ENCODE peak calls at places on chromosomes 4 and X, in seven cellular contexts. N is coronary artery, F is mesothelial cell of epicardium, D is GM13977, V is ascending aorta, T is AG10803, Z is RWPE1. Y is an unnamed sample.

GRCh38 chr4:149493492-149493891 is 322.2 kb downstream of the IQCM start:
- DNase-seq in T (peak), F (no peak), N (no peak), D (no peak), V (no peak), Z (no peak), Y (no peak)

GRCh38 chr4:28373601-28374000 is 1513.0 kb downstream of the STIM2 start:
- DNase-seq in V (no peak), Z (peak), D (no peak), F (no peak), T (peak), N (no peak), Y (no peak)

GRCh38 chrX:51975360-51975759 is 81.9 kb downstream of the MAGED1 start:
- DNase-seq in Z (no peak), V (no peak), F (no peak), N (no peak), T (no peak), D (no peak), Y (no peak)

GRCh38 chr4:123555500-123556273 is 159.1 kb downstream of the SPRY1 start:
- DNase-seq in Z (peak), V (peak), N (peak), T (peak), F (peak), D (no peak), Y (peak)

GRCh38 chr4:152529880-152530279 is 6.0 kb downstream of the FBXW7 start:
- DNase-seq in T (no peak), Z (no peak), V (no peak), N (no peak), D (no peak), F (no peak), Y (no peak)

GRCh38 chrX:19863237-19864223 is 23.9 kb downstream of the SH3KBP1 start:
- DNase-seq in Z (no peak), N (no peak), V (no peak), F (no peak), T (peak), D (no peak), Y (no peak)

GRCh38 chrX:38811515-38812239 is 10.4 kb downstream of the MID1IP1 start:
- DNase-seq in F (no peak), N (no peak), Z (peak), V (no peak), D (no peak), T (no peak), Y (no peak)

GRCh38 chrX:1027133-1027532 is 185.3 kb downstream of the CRLF2 start:
- DNase-seq in N (no peak), F (no peak), D (peak), V (no peak), T (no peak), Z (no peak), Y (no peak)

GRCh38 chrX:150192846-150193245 is 170.3 kb upstream of the MAMLD1 start:
- DNase-seq in V (no peak), Z (no peak), T (no peak), F (no peak), N (no peak), D (no peak), Y (no peak)

GRCh38 chrX:12702509-12703091 is 88.6 kb upstream of the PRPS2 start:
- DNase-seq in V (no peak), N (no peak), T (no peak), Z (no peak), D (no peak), F (no peak), Y (no peak)

GRCh38 chr4:32022071-32022470 is 1301.9 kb downstream of the PCDH7 start:
- DNase-seq in T (peak), Z (no peak), F (no peak), N (no peak), D (no peak), V (no peak), Y (no peak)

GRCh38 chr4:13546855-13547562 is 2.7 kb upstream of the NKX3-2 start:
- DNase-seq in N (no peak), T (no peak), V (no peak), D (peak), Z (no peak), F (no peak), Y (no peak)

GRCh38 chr4:61243962-61244361 is 43.8 kb downstream of the ADGRL3 start:
- DNase-seq in Z (no peak), F (no peak), V (no peak), D (no peak), N (no peak), T (no peak), Y (no peak)

GRCh38 chr4:20248155-20248558 is 3.5 kb upstream of the SLIT2 start:
- DNase-seq in V (no peak), N (no peak), F (no peak), T (peak), D (peak), Z (no peak), Y (no peak)

GRCh38 chr4:27205994-27206393 is 345.4 kb downstream of the STIM2 start:
- DNase-seq in N (no peak), T (no peak), Z (no peak), V (no peak), D (no peak), F (no peak), Y (no peak)

GRCh38 chr4:23038626-23039245 is 346.0 kb downstream of the GBA3 start:
- DNase-seq in Z (no peak), F (no peak), V (no peak), T (peak), N (no peak), D (no peak), Y (no peak)

GRCh38 chr4:149752729-149753128 is 62.9 kb downstream of the IQCM start:
- DNase-seq in D (no peak), Z (peak), V (no peak), N (no peak), F (no peak), T (no peak), Y (no peak)

GRCh38 chr4:40870076-40870624 is 120.4 kb downstream of the NSUN7 start:
- DNase-seq in Z (no peak), V (peak), D (no peak), F (no peak), T (no peak), N (no peak), Y (no peak)

GRCh38 chrX:133482345-133483041 is 67.2 kb upstream of the GPC4 start:
- DNase-seq in F (no peak), T (peak), D (no peak), N (no peak), Z (no peak), V (no peak), Y (no peak)

GRCh38 chr4:120277509-120277908 is 210.9 kb upstream of the MAD2L1 start:
- DNase-seq in T (no peak), Z (no peak), N (no peak), F (no peak), V (no peak), D (no peak), Y (no peak)

GRCh38 chr4:26858035-26858918 is 2.4 kb upstream of the STIM2 start:
- DNase-seq in Z (no peak), T (no peak), D (no peak), N (no peak), F (no peak), V (no peak), Y (no peak)

GRCh38 chrX:106698693-106699092 is 27.8 kb upstream of the RNF128 start:
- DNase-seq in Z (peak), V (no peak), N (no peak), D (no peak), F (no peak), T (peak), Y (no peak)

GRCh38 chrX:140157611-140158010 is 192.3 kb upstream of the CXorf66 start:
- DNase-seq in Z (no peak), T (peak), D (no peak), V (no peak), F (no peak), N (no peak), Y (no peak)

GRCh38 chr4:38013461-38014366 is 53.5 kb downstream of the PTTG2 start:
- DNase-seq in V (no peak), F (no peak), N (no peak), D (no peak), T (peak), Z (no peak), Y (no peak)

GRCh38 chr4:74623041-74623440 is 171.3 kb downstream of the BTC start:
- DNase-seq in Z (no peak), T (peak), N (no peak), D (peak), F (no peak), V (no peak), Y (no peak)

GRCh38 chr4:98446499-98447375 is 185.6 kb downstream of the RAP1GDS1 start:
- DNase-seq in N (no peak), T (peak), F (no peak), Z (peak), V (no peak), D (no peak), Y (no peak)

GRCh38 chrX:102808336-102808735 is 87.8 kb downstream of the GPRASP3 start:
- DNase-seq in V (no peak), F (no peak), T (peak), N (no peak), D (no peak), Z (no peak), Y (no peak)

GRCh38 chrX:17464196-17464595 is 89.2 kb downstream of the NHS start:
- DNase-seq in N (no peak), Z (peak), D (no peak), T (peak), V (no peak), F (no peak), Y (no peak)

GRCh38 chr4:147683172-147683571 is 791 bp downstream of the PRMT9 start:
- DNase-seq in T (peak), V (no peak), D (peak), Z (peak), N (peak), F (no peak), Y (no peak)

GRCh38 chrX:153726286-153727107 is 1.8 kb downstream of the ABCD1 start:
- DNase-seq in T (peak), V (peak), Z (no peak), D (peak), N (peak), F (no peak), Y (no peak)

GRCh38 chr4:106065018-106065417 is 169.7 kb downstream of the NPNT start:
- DNase-seq in F (no peak), V (no peak), T (no peak), D (no peak), N (no peak), Z (no peak), Y (no peak)
- TF ChIP-seq CTCF in F (no peak), V (no peak), T (peak), D (no peak), N (no peak), Z (no peak), Y (peak)

GRCh38 chrX:42290608-42291007 is 367.3 kb upstream of the CASK start:
- DNase-seq in D (no peak), F (no peak), Z (no peak), T (peak), V (no peak), N (no peak), Y (no peak)
- TF ChIP-seq CTCF in D (no peak), F (no peak), Z (no peak), T (peak), V (no peak), N (no peak), Y (peak)

GRCh38 chrX:44889824-44890223 is 16.8 kb downstream of the KDM6A start:
- DNase-seq in Z (no peak), V (no peak), D (no peak), F (no peak), N (no peak), T (no peak), Y (no peak)

GRCh38 chrX:44891642-44892041 is 18.7 kb downstream of the KDM6A start:
- DNase-seq in Z (no peak), V (no peak), D (no peak), F (no peak), T (no peak), N (no peak), Y (no peak)

GRCh38 chrX:44884944-44885343 is 12.0 kb downstream of the KDM6A start:
- DNase-seq in D (no peak), V (no peak), N (no peak), T (no peak), F (no peak), Z (no peak), Y (no peak)

GRCh38 chrX:44890247-44890646 is 17.3 kb downstream of the KDM6A start:
- DNase-seq in Z (no peak), F (no peak), V (no peak), N (no peak), T (no peak), D (no peak), Y (no peak)
- TF ChIP-seq CTCF in Z (no peak), F (no peak), V (no peak), N (no peak), T (no peak), D (no peak), Y (no peak)

DNA sequence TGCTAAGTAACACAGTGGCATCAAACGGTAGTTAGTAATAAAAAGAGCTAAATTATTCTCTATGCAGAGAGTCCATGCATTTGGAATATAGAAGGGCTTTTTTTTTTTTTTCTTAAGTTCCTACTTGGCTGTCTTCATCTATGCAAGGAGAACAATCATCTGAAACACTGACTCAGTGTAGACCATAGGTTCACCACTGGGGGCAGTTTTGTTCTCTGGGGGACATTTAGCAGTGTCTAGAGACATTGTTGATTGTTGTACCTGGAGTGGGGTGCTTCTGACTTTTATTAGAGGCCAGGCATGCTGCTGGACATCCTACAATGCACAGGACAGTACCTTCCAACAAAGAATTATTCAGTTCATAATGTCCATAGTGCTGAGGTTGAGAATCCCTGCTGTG is 41.2 kb downstream of the TMA16 start:
- DNase-seq in T (no peak), V (no peak), Z (no peak), D (no peak), F (no peak), N (no peak), Y (no peak)
- TF ChIP-seq CTCF in T (peak), V (no peak), Z (no peak), D (peak), F (no peak), N (no peak), Y (no peak)

GRCh38 chrX:41558531-41558930 is 111.4 kb downstream of the NYX start:
- DNase-seq in D (peak), T (peak), F (no peak), V (no peak), Z (peak), N (no peak), Y (no peak)
- TF ChIP-seq CTCF in D (peak), T (peak), F (no peak), V (peak), Z (no peak), N (peak), Y (peak)

GRCh38 chr4:108215055-108215454 is 46.3 kb upstream of the LEF1 start:
- DNase-seq in Z (no peak), V (no peak), T (no peak), F (no peak), N (no peak), D (no peak), Y (no peak)
- TF ChIP-seq CTCF in Z (no peak), V (no peak), T (no peak), F (no peak), N (no peak), D (no peak), Y (no peak)

GRCh38 chrX:49164589-49165360 is 2.2 kb downstream of the MAGIX start:
- DNase-seq in N (no peak), Z (no peak), T (no peak), D (peak), V (no peak), F (no peak), Y (no peak)

GRCh38 chrX:49166914-49167739 is 4.6 kb downstream of the MAGIX start:
- DNase-seq in D (peak), T (peak), N (peak), Z (no peak), F (no peak), V (peak), Y (no peak)

GRCh38 chrX:49167740-49168108 is 4.0 kb upstream of the PLP2 start:
- DNase-seq in T (no peak), F (no peak), V (no peak), N (no peak), D (peak), Z (no peak), Y (no peak)

GRCh38 chrX:49163555-49164419 is 1.2 kb downstream of the MAGIX start:
- DNase-seq in D (peak), N (peak), Z (peak), T (peak), V (peak), F (peak), Y (peak)

DNA sequence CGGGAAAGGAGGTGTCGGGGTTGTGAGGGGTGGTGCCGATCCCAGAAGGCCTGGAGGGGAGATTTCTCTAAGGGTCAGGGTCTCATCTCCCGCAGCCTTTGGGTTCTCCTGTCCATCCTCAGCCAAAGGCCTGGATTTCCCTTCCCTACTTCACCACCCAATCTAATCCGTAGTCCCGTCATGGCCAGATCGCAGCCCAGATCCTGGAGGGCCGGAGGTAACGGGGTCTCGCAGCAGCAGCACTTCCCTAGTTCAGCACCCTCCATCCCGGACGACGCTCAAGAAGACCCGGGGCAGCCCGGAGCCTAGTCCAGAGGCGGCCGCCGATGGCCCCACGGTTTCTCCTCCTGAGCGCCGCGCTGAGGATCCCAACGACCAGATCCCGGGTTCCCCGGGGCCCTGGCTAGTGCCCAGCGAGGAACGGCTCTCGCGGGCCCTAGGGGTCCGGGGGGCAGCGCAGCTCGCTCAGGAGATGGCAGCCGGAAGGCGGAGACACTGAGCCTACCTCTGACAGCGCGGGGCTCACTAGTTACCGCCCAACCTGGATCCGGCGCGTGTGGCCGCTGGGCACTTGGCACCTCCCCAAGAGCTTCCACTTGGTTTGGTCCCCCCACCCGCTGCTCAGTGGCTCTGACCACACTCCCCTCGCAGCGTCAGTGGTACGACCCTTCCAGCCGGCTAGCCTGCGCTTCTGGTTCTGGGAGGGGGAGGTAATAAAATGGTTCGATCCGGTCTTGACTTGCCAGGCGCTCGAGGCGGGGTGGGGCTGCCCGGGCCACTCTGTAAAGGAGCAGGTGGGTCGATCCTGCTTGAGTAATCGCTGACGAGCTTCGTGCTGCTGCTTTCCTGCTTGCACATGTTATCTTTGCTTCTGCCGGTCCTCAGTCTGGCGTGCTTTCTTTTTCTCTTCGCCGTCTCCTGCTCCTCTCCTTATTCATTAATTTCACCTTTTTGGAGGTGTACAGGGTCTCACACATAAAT is 3.6 kb downstream of the MAGIX start:
- DNase-seq in V (peak), Z (peak), D (peak), F (peak), T (peak), N (peak), Y (no peak)
- TF ChIP-seq CTCF in V (no peak), Z (peak), D (peak), F (no peak), T (peak), N (no peak), Y (peak)

GRCh38 chr4:48484494-48485168 is 1.5 kb downstream of the SLC10A4 start:
- DNase-seq in Z (no peak), D (no peak), V (no peak), F (no peak), N (no peak), T (no peak), Y (no peak)
- TF ChIP-seq CTCF in Z (no peak), D (no peak), V (no peak), F (no peak), N (no peak), T (no peak), Y (no peak)

GRCh38 chr4:6263541-6264540 is 5.8 kb upstream of the WFS1 start:
- DNase-seq in Z (no peak), T (peak), D (no peak), N (no peak), V (no peak), F (no peak), Y (no peak)
- TF ChIP-seq CTCF in Z (no peak), T (peak), D (peak), N (peak), V (peak), F (no peak), Y (peak)